ENCODE peak calls at places on chromosomes 16 and 17, in five cellular contexts. G, P, V, C and T are unnamed samples.

GRCh38 chr16:50151744-50152143 is 1.4 kb upstream of the TENT4B start:
- DNase-seq in G (no peak), P (no peak), V (no peak), C (no peak), T (no peak)

GRCh38 chr17:8964801-8965393 is 610 bp downstream of the PIK3R5 start:
- DNase-seq in G (peak; percentile 9), P (no peak), V (peak; percentile 81), C (no peak), T (no peak)

GRCh38 chr16:72131036-72131435 is 37.4 kb downstream of the DHX38 start:
- DNase-seq in G (no peak), P (no peak), V (no peak), C (no peak), T (no peak)

GRCh38 chr16:54542805-54543504 is 256.4 kb upstream of the IRX3 start:
- DNase-seq in G (no peak), P (no peak), V (no peak), C (no peak), T (no peak)

GRCh38 chr17:27764589-27764988 is 35.7 kb downstream of the NOS2 start:
- DNase-seq in G (no peak), P (no peak), V (no peak), C (no peak), T (no peak)

GRCh38 chr17:7313028-7313889 is 1.9 kb downstream of the GPS2 start:
- DNase-seq in G (no peak), P (no peak), V (no peak), C (no peak), T (no peak)

GRCh38 chr17:32142857-32143524 is 689 bp downstream of the RHOT1 start:
- DNase-seq in G (no peak), P (no peak), V (no peak), C (peak; percentile 86), T (peak; percentile 29)

GRCh38 chr16:57598437-57598836 is 30.0 kb upstream of the ADGRG1 start:
- DNase-seq in G (no peak), P (no peak), V (no peak), C (no peak), T (no peak)

GRCh38 chr17:50290074-50290702 is 15.9 kb downstream of the TMEM92 start:
- DNase-seq in G (no peak), P (no peak), V (no peak), C (peak; percentile 99), T (peak; percentile 29)

GRCh38 chr17:28712705-28713415 is 1.2 kb upstream of the PROCA1 start:
- DNase-seq in G (no peak), P (no peak), V (no peak), C (no peak), T (no peak)

GRCh38 chr17:78708510-78708973 is 73.5 kb downstream of the CYTH1 start:
- DNase-seq in G (peak; percentile 47), P (peak; percentile 64), V (peak; percentile 93), C (peak; percentile 93), T (peak; percentile 80)

GRCh38 chr17:49746791-49747490 is 17.0 kb downstream of the FAM117A start:
- DNase-seq in G (peak; percentile 18), P (no peak), V (no peak), C (no peak), T (no peak)

GRCh38 chr17:4199818-4200402 is 56.9 kb downstream of the CYB5D2 start:
- DNase-seq in G (peak; percentile 10), P (no peak), V (no peak), C (peak; percentile 58), T (no peak)

GRCh38 chr16:56910654-56911539 is 21.0 kb upstream of the HERPUD1 start:
- DNase-seq in G (no peak), P (no peak), V (no peak), C (peak; percentile 82), T (no peak)

GRCh38 chr17:38562215-38562569 is 43.6 kb downstream of the SRCIN1 start:
- DNase-seq in G (no peak), P (no peak), V (no peak), C (no peak), T (no peak)

GRCh38 chr17:49851387-49852291 is 3.8 kb upstream of the TAC4 start:
- DNase-seq in G (peak; percentile 58), P (no peak), V (peak; percentile 94), C (peak; percentile 65), T (peak; percentile 59)

GRCh38 chr17:4177732-4178131 is 34.7 kb downstream of the CYB5D2 start:
- DNase-seq in G (no peak), P (no peak), V (no peak), C (no peak), T (no peak)

GRCh38 chr16:74226361-74226979 is 70.1 kb upstream of the PSMD7 start:
- DNase-seq in G (no peak), P (no peak), V (no peak), C (peak; percentile 40), T (no peak)

GRCh38 chr16:29662000-29662728 is 883 bp upstream of the SPN start:
- DNase-seq in G (no peak), P (no peak), V (no peak), C (no peak), T (no peak)

GRCh38 chr16:90044111-90044551 is 24.9 kb upstream of the DBNDD1 start:
- DNase-seq in G (no peak), P (no peak), V (no peak), C (no peak), T (no peak)

GRCh38 chr17:30375661-30376060 is 3.1 kb upstream of the CPD start:
- DNase-seq in G (no peak), P (no peak), V (no peak), C (peak; percentile 32), T (no peak)

GRCh38 chr16:48637039-48637438 is 27.1 kb upstream of the N4BP1 start:
- DNase-seq in G (no peak), P (no peak), V (peak; percentile 65), C (no peak), T (no peak)

GRCh38 chr17:15966183-15966878 is 21.4 kb downstream of the ADORA2B start:
- DNase-seq in G (no peak), P (no peak), V (no peak), C (peak; percentile 76), T (no peak)

GRCh38 chr16:90019543-90020259 is 445 bp upstream of the DBNDD1 start:
- DNase-seq in G (peak; percentile 44), P (no peak), V (no peak), C (peak; percentile 75), T (no peak)

GRCh38 chr17:57424777-57425188 is 168.5 kb downstream of the MSI2 start:
- DNase-seq in G (no peak), P (no peak), V (no peak), C (peak; percentile 48), T (no peak)

GRCh38 chr17:65783845-65784334 is 222.4 kb upstream of the AXIN2 start:
- DNase-seq in G (no peak), P (no peak), V (no peak), C (peak; percentile 94), T (no peak)